ENCODE peak calls at places on chromosome 6, in ten cellular contexts. One of them, this sample, is unnamed.

GRCh38 chr6:52887912-52888535 is 21.5 kb downstream of the GSTA3 start:
- DNase-seq in activated T-cell treated with anti-CD3 and anti-CD28 coated beads, Interleukin-2, amount 50 U/mL, for 72 hours: no peak
- DNase-seq in Right ventricle myocardium superior: no peak
- DNase-seq in effector CD4-positive, alpha-beta T cell: no peak
- DNase-seq in esophagus squamous epithelium: no peak
- DNase-seq in mammary epithelial cell: no peak
- DNase-seq in NCI-H1417 treated with DMSO at 0.1 percent for 48 hours: no peak
- DNase-seq in anterior cingulate cortex: no peak
- DNase-seq in kidney epithelial cell: no peak
- DNase-seq in activated CD4-positive, alpha-beta T cell treated with anti-CD3 and anti-CD28 coated beads for 1 hour: no peak
- DNase-seq in this sample: no peak

GRCh38 chr6:5084192-5084786 is 852 bp upstream of the PPP1R3G start:
- DNase-seq in activated T-cell treated with anti-CD3 and anti-CD28 coated beads, Interleukin-2, amount 50 U/mL, for 72 hours: no peak
- DNase-seq in Right ventricle myocardium superior: peak; percentile 80
- DNase-seq in effector CD4-positive, alpha-beta T cell: no peak
- DNase-seq in esophagus squamous epithelium: no peak
- DNase-seq in mammary epithelial cell: no peak
- DNase-seq in NCI-H1417 treated with DMSO at 0.1 percent for 48 hours: no peak
- DNase-seq in anterior cingulate cortex: no peak
- DNase-seq in kidney epithelial cell: no peak
- DNase-seq in activated CD4-positive, alpha-beta T cell treated with anti-CD3 and anti-CD28 coated beads for 1 hour: no peak
- DNase-seq in this sample: no peak

GRCh38 chr6:27133281-27134227 is 113.9 kb upstream of the PRSS16 start:
- DNase-seq in activated T-cell treated with anti-CD3 and anti-CD28 coated beads, Interleukin-2, amount 50 U/mL, for 72 hours: peak; percentile 86
- DNase-seq in Right ventricle myocardium superior: peak; percentile 77
- DNase-seq in effector CD4-positive, alpha-beta T cell: peak; percentile 63
- DNase-seq in esophagus squamous epithelium: peak; percentile 37
- DNase-seq in mammary epithelial cell: peak; percentile 73
- DNase-seq in NCI-H1417 treated with DMSO at 0.1 percent for 48 hours: no peak
- DNase-seq in anterior cingulate cortex: no peak
- DNase-seq in kidney epithelial cell: no peak
- DNase-seq in activated CD4-positive, alpha-beta T cell treated with anti-CD3 and anti-CD28 coated beads for 1 hour: peak; percentile 66
- DNase-seq in this sample: peak; percentile 59

GRCh38 chr6:170031096-170031471 is 259.8 kb downstream of the DLL1 start:
- DNase-seq in activated T-cell treated with anti-CD3 and anti-CD28 coated beads, Interleukin-2, amount 50 U/mL, for 72 hours: no peak
- DNase-seq in Right ventricle myocardium superior: no peak
- DNase-seq in effector CD4-positive, alpha-beta T cell: no peak
- DNase-seq in esophagus squamous epithelium: no peak
- DNase-seq in mammary epithelial cell: no peak
- DNase-seq in NCI-H1417 treated with DMSO at 0.1 percent for 48 hours: peak; percentile 59
- DNase-seq in anterior cingulate cortex: no peak
- DNase-seq in kidney epithelial cell: no peak
- DNase-seq in activated CD4-positive, alpha-beta T cell treated with anti-CD3 and anti-CD28 coated beads for 1 hour: no peak
- DNase-seq in this sample: no peak

GRCh38 chr6:166664135-166664534 is 37.1 kb upstream of the RPS6KA2 start:
- DNase-seq in activated T-cell treated with anti-CD3 and anti-CD28 coated beads, Interleukin-2, amount 50 U/mL, for 72 hours: no peak
- DNase-seq in Right ventricle myocardium superior: no peak
- DNase-seq in effector CD4-positive, alpha-beta T cell: no peak
- DNase-seq in esophagus squamous epithelium: no peak
- DNase-seq in mammary epithelial cell: no peak
- DNase-seq in NCI-H1417 treated with DMSO at 0.1 percent for 48 hours: no peak
- DNase-seq in anterior cingulate cortex: no peak
- DNase-seq in kidney epithelial cell: no peak
- DNase-seq in activated CD4-positive, alpha-beta T cell treated with anti-CD3 and anti-CD28 coated beads for 1 hour: no peak
- DNase-seq in this sample: no peak

GRCh38 chr6:21331221-21331620 is 262.3 kb upstream of the SOX4 start:
- DNase-seq in activated T-cell treated with anti-CD3 and anti-CD28 coated beads, Interleukin-2, amount 50 U/mL, for 72 hours: no peak
- DNase-seq in Right ventricle myocardium superior: no peak
- DNase-seq in effector CD4-positive, alpha-beta T cell: no peak
- DNase-seq in esophagus squamous epithelium: no peak
- DNase-seq in mammary epithelial cell: no peak
- DNase-seq in NCI-H1417 treated with DMSO at 0.1 percent for 48 hours: no peak
- DNase-seq in anterior cingulate cortex: no peak
- DNase-seq in kidney epithelial cell: no peak
- DNase-seq in activated CD4-positive, alpha-beta T cell treated with anti-CD3 and anti-CD28 coated beads for 1 hour: no peak
- DNase-seq in this sample: no peak

GRCh38 chr6:38346291-38347079 is 293.2 kb downstream of the BTBD9 start:
- DNase-seq in activated T-cell treated with anti-CD3 and anti-CD28 coated beads, Interleukin-2, amount 50 U/mL, for 72 hours: no peak
- DNase-seq in Right ventricle myocardium superior: no peak
- DNase-seq in effector CD4-positive, alpha-beta T cell: no peak
- DNase-seq in esophagus squamous epithelium: no peak
- DNase-seq in mammary epithelial cell: peak; percentile 26
- DNase-seq in NCI-H1417 treated with DMSO at 0.1 percent for 48 hours: no peak
- DNase-seq in anterior cingulate cortex: no peak
- DNase-seq in kidney epithelial cell: peak; percentile 65
- DNase-seq in activated CD4-positive, alpha-beta T cell treated with anti-CD3 and anti-CD28 coated beads for 1 hour: no peak
- DNase-seq in this sample: no peak

GRCh38 chr6:108684809-108685329 is 124.2 kb downstream of the FOXO3 start:
- DNase-seq in activated T-cell treated with anti-CD3 and anti-CD28 coated beads, Interleukin-2, amount 50 U/mL, for 72 hours: no peak
- DNase-seq in Right ventricle myocardium superior: no peak
- DNase-seq in effector CD4-positive, alpha-beta T cell: no peak
- DNase-seq in esophagus squamous epithelium: no peak
- DNase-seq in mammary epithelial cell: peak; percentile 71
- DNase-seq in NCI-H1417 treated with DMSO at 0.1 percent for 48 hours: no peak
- DNase-seq in anterior cingulate cortex: no peak
- DNase-seq in kidney epithelial cell: no peak
- DNase-seq in activated CD4-positive, alpha-beta T cell treated with anti-CD3 and anti-CD28 coated beads for 1 hour: no peak
- DNase-seq in this sample: no peak

GRCh38 chr6:252775-253526 is 39.3 kb upstream of the DUSP22 start:
- DNase-seq in activated T-cell treated with anti-CD3 and anti-CD28 coated beads, Interleukin-2, amount 50 U/mL, for 72 hours: no peak
- DNase-seq in Right ventricle myocardium superior: no peak
- DNase-seq in effector CD4-positive, alpha-beta T cell: no peak
- DNase-seq in esophagus squamous epithelium: no peak
- DNase-seq in mammary epithelial cell: no peak
- DNase-seq in NCI-H1417 treated with DMSO at 0.1 percent for 48 hours: peak; percentile 63
- DNase-seq in anterior cingulate cortex: no peak
- DNase-seq in kidney epithelial cell: no peak
- DNase-seq in activated CD4-positive, alpha-beta T cell treated with anti-CD3 and anti-CD28 coated beads for 1 hour: no peak
- DNase-seq in this sample: no peak

GRCh38 chr6:132512342-132512637 is 626 bp downstream of the STX7 start:
- DNase-seq in activated T-cell treated with anti-CD3 and anti-CD28 coated beads, Interleukin-2, amount 50 U/mL, for 72 hours: no peak
- DNase-seq in Right ventricle myocardium superior: no peak
- DNase-seq in effector CD4-positive, alpha-beta T cell: no peak
- DNase-seq in esophagus squamous epithelium: no peak
- DNase-seq in mammary epithelial cell: no peak
- DNase-seq in NCI-H1417 treated with DMSO at 0.1 percent for 48 hours: no peak
- DNase-seq in anterior cingulate cortex: no peak
- DNase-seq in kidney epithelial cell: no peak
- DNase-seq in activated CD4-positive, alpha-beta T cell treated with anti-CD3 and anti-CD28 coated beads for 1 hour: no peak
- DNase-seq in this sample: no peak

GRCh38 chr6:132130530-132131298 is 179.5 kb upstream of the CCN2 start:
- DNase-seq in activated T-cell treated with anti-CD3 and anti-CD28 coated beads, Interleukin-2, amount 50 U/mL, for 72 hours: no peak
- DNase-seq in Right ventricle myocardium superior: peak; percentile 58
- DNase-seq in effector CD4-positive, alpha-beta T cell: no peak
- DNase-seq in esophagus squamous epithelium: no peak
- DNase-seq in mammary epithelial cell: no peak
- DNase-seq in NCI-H1417 treated with DMSO at 0.1 percent for 48 hours: no peak
- DNase-seq in anterior cingulate cortex: no peak
- DNase-seq in kidney epithelial cell: no peak
- DNase-seq in activated CD4-positive, alpha-beta T cell treated with anti-CD3 and anti-CD28 coated beads for 1 hour: no peak
- DNase-seq in this sample: no peak

GRCh38 chr6:105790635-105791034 is 295.5 kb upstream of the PRDM1 start:
- DNase-seq in activated T-cell treated with anti-CD3 and anti-CD28 coated beads, Interleukin-2, amount 50 U/mL, for 72 hours: no peak
- DNase-seq in Right ventricle myocardium superior: no peak
- DNase-seq in effector CD4-positive, alpha-beta T cell: no peak
- DNase-seq in esophagus squamous epithelium: no peak
- DNase-seq in mammary epithelial cell: no peak
- DNase-seq in NCI-H1417 treated with DMSO at 0.1 percent for 48 hours: no peak
- DNase-seq in anterior cingulate cortex: no peak
- DNase-seq in kidney epithelial cell: no peak
- DNase-seq in activated CD4-positive, alpha-beta T cell treated with anti-CD3 and anti-CD28 coated beads for 1 hour: no peak
- DNase-seq in this sample: no peak

GRCh38 chr6:136288566-136289326 is 900 bp downstream of the BCLAF1 start:
- DNase-seq in activated T-cell treated with anti-CD3 and anti-CD28 coated beads, Interleukin-2, amount 50 U/mL, for 72 hours: peak; percentile 92
- DNase-seq in Right ventricle myocardium superior: peak; percentile 84
- DNase-seq in effector CD4-positive, alpha-beta T cell: peak; percentile 93
- DNase-seq in esophagus squamous epithelium: peak; percentile 68
- DNase-seq in mammary epithelial cell: peak; percentile 96
- DNase-seq in NCI-H1417 treated with DMSO at 0.1 percent for 48 hours: no peak
- DNase-seq in anterior cingulate cortex: no peak
- DNase-seq in kidney epithelial cell: peak; percentile 86
- DNase-seq in activated CD4-positive, alpha-beta T cell treated with anti-CD3 and anti-CD28 coated beads for 1 hour: peak; percentile 82
- DNase-seq in this sample: no peak

GRCh38 chr6:156555117-156555516 is 222.1 kb upstream of the ARID1B start:
- DNase-seq in activated T-cell treated with anti-CD3 and anti-CD28 coated beads, Interleukin-2, amount 50 U/mL, for 72 hours: no peak
- DNase-seq in Right ventricle myocardium superior: no peak
- DNase-seq in effector CD4-positive, alpha-beta T cell: no peak
- DNase-seq in esophagus squamous epithelium: no peak
- DNase-seq in mammary epithelial cell: no peak
- DNase-seq in NCI-H1417 treated with DMSO at 0.1 percent for 48 hours: no peak
- DNase-seq in anterior cingulate cortex: no peak
- DNase-seq in kidney epithelial cell: no peak
- DNase-seq in activated CD4-positive, alpha-beta T cell treated with anti-CD3 and anti-CD28 coated beads for 1 hour: no peak
- DNase-seq in this sample: no peak

GRCh38 chr6:28486533-28486932 is 29.1 kb downstream of the GPX6 start:
- DNase-seq in activated T-cell treated with anti-CD3 and anti-CD28 coated beads, Interleukin-2, amount 50 U/mL, for 72 hours: no peak
- DNase-seq in Right ventricle myocardium superior: no peak
- DNase-seq in effector CD4-positive, alpha-beta T cell: no peak
- DNase-seq in esophagus squamous epithelium: no peak
- DNase-seq in mammary epithelial cell: no peak
- DNase-seq in NCI-H1417 treated with DMSO at 0.1 percent for 48 hours: no peak
- DNase-seq in anterior cingulate cortex: no peak
- DNase-seq in kidney epithelial cell: no peak
- DNase-seq in activated CD4-positive, alpha-beta T cell treated with anti-CD3 and anti-CD28 coated beads for 1 hour: no peak
- DNase-seq in this sample: no peak

GRCh38 chr6:109227646-109228045 is 132.3 kb downstream of the CEP57L1 start:
- DNase-seq in activated T-cell treated with anti-CD3 and anti-CD28 coated beads, Interleukin-2, amount 50 U/mL, for 72 hours: no peak
- DNase-seq in Right ventricle myocardium superior: no peak
- DNase-seq in effector CD4-positive, alpha-beta T cell: no peak
- DNase-seq in esophagus squamous epithelium: no peak
- DNase-seq in mammary epithelial cell: no peak
- DNase-seq in NCI-H1417 treated with DMSO at 0.1 percent for 48 hours: no peak
- DNase-seq in anterior cingulate cortex: no peak
- DNase-seq in kidney epithelial cell: no peak
- DNase-seq in activated CD4-positive, alpha-beta T cell treated with anti-CD3 and anti-CD28 coated beads for 1 hour: no peak
- DNase-seq in this sample: no peak

GRCh38 chr6:43773050-43773956 is 3.3 kb downstream of the VEGFA start:
- DNase-seq in activated T-cell treated with anti-CD3 and anti-CD28 coated beads, Interleukin-2, amount 50 U/mL, for 72 hours: peak; percentile 80
- DNase-seq in Right ventricle myocardium superior: peak; percentile 74
- DNase-seq in effector CD4-positive, alpha-beta T cell: peak; percentile 32
- DNase-seq in esophagus squamous epithelium: no peak
- DNase-seq in mammary epithelial cell: peak; percentile 62
- DNase-seq in NCI-H1417 treated with DMSO at 0.1 percent for 48 hours: no peak
- DNase-seq in anterior cingulate cortex: no peak
- DNase-seq in kidney epithelial cell: no peak
- DNase-seq in activated CD4-positive, alpha-beta T cell treated with anti-CD3 and anti-CD28 coated beads for 1 hour: peak; percentile 24
- DNase-seq in this sample: no peak

GRCh38 chr6:5728726-5729434 is 277.8 kb downstream of the NRN1 start:
- DNase-seq in activated T-cell treated with anti-CD3 and anti-CD28 coated beads, Interleukin-2, amount 50 U/mL, for 72 hours: no peak
- DNase-seq in Right ventricle myocardium superior: no peak
- DNase-seq in effector CD4-positive, alpha-beta T cell: no peak
- DNase-seq in esophagus squamous epithelium: no peak
- DNase-seq in mammary epithelial cell: peak; percentile 79
- DNase-seq in NCI-H1417 treated with DMSO at 0.1 percent for 48 hours: no peak
- DNase-seq in anterior cingulate cortex: no peak
- DNase-seq in kidney epithelial cell: peak; percentile 43
- DNase-seq in activated CD4-positive, alpha-beta T cell treated with anti-CD3 and anti-CD28 coated beads for 1 hour: no peak
- DNase-seq in this sample: peak; percentile 22

GRCh38 chr6:38065734-38066133 is 246.2 kb downstream of the ZFAND3 start:
- DNase-seq in activated T-cell treated with anti-CD3 and anti-CD28 coated beads, Interleukin-2, amount 50 U/mL, for 72 hours: no peak
- DNase-seq in Right ventricle myocardium superior: no peak
- DNase-seq in effector CD4-positive, alpha-beta T cell: no peak
- DNase-seq in esophagus squamous epithelium: no peak
- DNase-seq in mammary epithelial cell: no peak
- DNase-seq in NCI-H1417 treated with DMSO at 0.1 percent for 48 hours: no peak
- DNase-seq in anterior cingulate cortex: no peak
- DNase-seq in kidney epithelial cell: no peak
- DNase-seq in activated CD4-positive, alpha-beta T cell treated with anti-CD3 and anti-CD28 coated beads for 1 hour: no peak
- DNase-seq in this sample: no peak

GRCh38 chr6:166275714-166276166 is 32.5 kb downstream of the PRR18 start:
- DNase-seq in activated T-cell treated with anti-CD3 and anti-CD28 coated beads, Interleukin-2, amount 50 U/mL, for 72 hours: peak; percentile 76
- DNase-seq in Right ventricle myocardium superior: peak; percentile 86
- DNase-seq in effector CD4-positive, alpha-beta T cell: peak; percentile 72
- DNase-seq in esophagus squamous epithelium: no peak
- DNase-seq in mammary epithelial cell: peak; percentile 37
- DNase-seq in NCI-H1417 treated with DMSO at 0.1 percent for 48 hours: peak; percentile 20
- DNase-seq in anterior cingulate cortex: peak; percentile 28
- DNase-seq in kidney epithelial cell: no peak
- DNase-seq in activated CD4-positive, alpha-beta T cell treated with anti-CD3 and anti-CD28 coated beads for 1 hour: peak; percentile 74
- DNase-seq in this sample: peak; percentile 7